ENCODE peak calls at places on chromosomes 5 and 9, in five cellular contexts. One of them, this sample, is unnamed.

GRCh38 chr5:178644826-178645545 is 18.1 kb upstream of the CLK4 start:
- DNase-seq in tibial nerve: no peak
- DNase-seq in suprapubic skin: no peak
- DNase-seq in transverse colon: no peak
- DNase-seq in RWPE1: peak
- DNase-seq in this sample: no peak

GRCh38 chr9:12643686-12644085 is 49.5 kb upstream of the TYRP1 start:
- DNase-seq in tibial nerve: no peak
- DNase-seq in suprapubic skin: no peak
- DNase-seq in transverse colon: no peak
- DNase-seq in RWPE1: no peak
- DNase-seq in this sample: no peak

GRCh38 chr5:125317546-125317995 is 571.1 kb upstream of the ZNF608 start:
- DNase-seq in tibial nerve: no peak
- DNase-seq in suprapubic skin: no peak
- DNase-seq in transverse colon: no peak
- DNase-seq in RWPE1: no peak
- DNase-seq in this sample: no peak

GRCh38 chr9:135032868-135033460 is 54.5 kb upstream of the OLFM1 start:
- DNase-seq in tibial nerve: no peak
- DNase-seq in suprapubic skin: peak
- DNase-seq in transverse colon: no peak
- DNase-seq in RWPE1: no peak
- DNase-seq in this sample: no peak

GRCh38 chr5:166178681-166179080 is 2112.8 kb upstream of the WWC1 start:
- DNase-seq in tibial nerve: no peak
- DNase-seq in suprapubic skin: no peak
- DNase-seq in transverse colon: no peak
- DNase-seq in RWPE1: no peak
- DNase-seq in this sample: no peak

GRCh38 chr9:74333633-74334032 is 163.5 kb upstream of the RORB start:
- DNase-seq in tibial nerve: no peak
- DNase-seq in suprapubic skin: no peak
- DNase-seq in transverse colon: no peak
- DNase-seq in RWPE1: no peak
- DNase-seq in this sample: no peak

GRCh38 chr9:83061036-83061435 is 1.9 kb downstream of the RASEF start:
- DNase-seq in tibial nerve: no peak
- DNase-seq in suprapubic skin: no peak
- DNase-seq in transverse colon: peak
- DNase-seq in RWPE1: peak
- DNase-seq in this sample: no peak

GRCh38 chr5:181047288-181047687 is 7.2 kb downstream of the BTNL9 start:
- DNase-seq in tibial nerve: no peak
- DNase-seq in suprapubic skin: no peak
- DNase-seq in transverse colon: no peak
- DNase-seq in RWPE1: no peak
- DNase-seq in this sample: no peak

GRCh38 chr5:175652741-175653663 is 4.9 kb upstream of the HRH2 start:
- DNase-seq in tibial nerve: no peak
- DNase-seq in suprapubic skin: no peak
- DNase-seq in transverse colon: peak
- DNase-seq in RWPE1: no peak
- DNase-seq in this sample: no peak

GRCh38 chr5:117680421-117680820 is 1105.8 kb upstream of the SEMA6A start:
- DNase-seq in tibial nerve: no peak
- DNase-seq in suprapubic skin: no peak
- DNase-seq in transverse colon: no peak
- DNase-seq in RWPE1: no peak
- DNase-seq in this sample: no peak

GRCh38 chr9:17322882-17323864 is 188.3 kb downstream of the CNTLN start:
- DNase-seq in tibial nerve: no peak
- DNase-seq in suprapubic skin: no peak
- DNase-seq in transverse colon: no peak
- DNase-seq in RWPE1: no peak
- DNase-seq in this sample: no peak

GRCh38 chr5:129078660-129079059 is 15.9 kb upstream of the ISOC1 start:
- DNase-seq in tibial nerve: no peak
- DNase-seq in suprapubic skin: no peak
- DNase-seq in transverse colon: no peak
- DNase-seq in RWPE1: no peak
- DNase-seq in this sample: no peak

GRCh38 chr5:155969510-155969909 is 357.5 kb upstream of the SGCD start:
- DNase-seq in tibial nerve: no peak
- DNase-seq in suprapubic skin: no peak
- DNase-seq in transverse colon: no peak
- DNase-seq in RWPE1: no peak
- DNase-seq in this sample: no peak

GRCh38 chr5:92874790-92875189 is 706.2 kb downstream of the NR2F1-AS1 start:
- DNase-seq in tibial nerve: no peak
- DNase-seq in suprapubic skin: no peak
- DNase-seq in transverse colon: no peak
- DNase-seq in RWPE1: no peak
- DNase-seq in this sample: no peak

GRCh38 chr5:64939772-64940510 is 171.2 kb downstream of the CWC27 start:
- DNase-seq in tibial nerve: no peak
- DNase-seq in suprapubic skin: no peak
- DNase-seq in transverse colon: peak
- DNase-seq in RWPE1: peak
- DNase-seq in this sample: no peak

GRCh38 chr9:99905833-99906402 is 536 bp upstream of the STX17 start:
- DNase-seq in tibial nerve: no peak
- DNase-seq in suprapubic skin: no peak
- DNase-seq in transverse colon: peak
- DNase-seq in RWPE1: peak
- DNase-seq in this sample: peak

GRCh38 chr9:35645736-35646582 is 4.8 kb downstream of the SIT1 start:
- DNase-seq in tibial nerve: peak
- DNase-seq in suprapubic skin: peak
- DNase-seq in transverse colon: peak
- DNase-seq in RWPE1: peak
- DNase-seq in this sample: no peak

GRCh38 chr9:137989999-137990715 is 112.6 kb downstream of the CACNA1B start:
- DNase-seq in tibial nerve: no peak
- DNase-seq in suprapubic skin: no peak
- DNase-seq in transverse colon: no peak
- DNase-seq in RWPE1: peak
- DNase-seq in this sample: no peak

GRCh38 chr9:91138760-91139159 is 223.0 kb downstream of the AUH start:
- DNase-seq in tibial nerve: no peak
- DNase-seq in suprapubic skin: no peak
- DNase-seq in transverse colon: no peak
- DNase-seq in RWPE1: peak
- DNase-seq in this sample: peak

GRCh38 chr5:56278267-56278826 is 45.2 kb upstream of the ANKRD55 start:
- DNase-seq in tibial nerve: no peak
- DNase-seq in suprapubic skin: no peak
- DNase-seq in transverse colon: no peak
- DNase-seq in RWPE1: no peak
- DNase-seq in this sample: no peak

GRCh38 chr5:172110921-172111873 is 76.8 kb downstream of the STK10 start:
- DNase-seq in tibial nerve: no peak
- DNase-seq in suprapubic skin: no peak
- DNase-seq in transverse colon: peak
- DNase-seq in RWPE1: peak
- DNase-seq in this sample: no peak

GRCh38 chr5:41457094-41457493 is 53.3 kb downstream of the PLCXD3 start:
- DNase-seq in tibial nerve: no peak
- DNase-seq in suprapubic skin: no peak
- DNase-seq in transverse colon: no peak
- DNase-seq in RWPE1: no peak
- DNase-seq in this sample: no peak

GRCh38 chr5:54760182-54760935 is 225.0 kb downstream of the ESM1 start:
- DNase-seq in tibial nerve: no peak
- DNase-seq in suprapubic skin: no peak
- DNase-seq in transverse colon: no peak
- DNase-seq in RWPE1: no peak
- DNase-seq in this sample: no peak

GRCh38 chr5:61178702-61179101 is 16.4 kb upstream of the SMIM15 start:
- DNase-seq in tibial nerve: no peak
- DNase-seq in suprapubic skin: no peak
- DNase-seq in transverse colon: no peak
- DNase-seq in RWPE1: no peak
- DNase-seq in this sample: peak

GRCh38 chr5:124262443-124262842 is 484.0 kb downstream of the ZNF608 start:
- DNase-seq in tibial nerve: no peak
- DNase-seq in suprapubic skin: no peak
- DNase-seq in transverse colon: no peak
- DNase-seq in RWPE1: no peak
- DNase-seq in this sample: no peak

GRCh38 chr9:4689013-4689412 is 9.6 kb downstream of the CDC37L1 start:
- DNase-seq in tibial nerve: no peak
- DNase-seq in suprapubic skin: no peak
- DNase-seq in transverse colon: no peak
- DNase-seq in RWPE1: no peak
- DNase-seq in this sample: no peak

GRCh38 chr5:54884195-54884536 is 101.2 kb downstream of the ESM1 start:
- DNase-seq in tibial nerve: no peak
- DNase-seq in suprapubic skin: no peak
- DNase-seq in transverse colon: no peak
- DNase-seq in RWPE1: no peak
- DNase-seq in this sample: no peak

GRCh38 chr9:98176391-98177259 is 15.8 kb downstream of the CORO2A start:
- DNase-seq in tibial nerve: no peak
- DNase-seq in suprapubic skin: no peak
- DNase-seq in transverse colon: no peak
- DNase-seq in RWPE1: no peak
- DNase-seq in this sample: no peak

GRCh38 chr9:93143830-93144530 is 9.9 kb upstream of the NINJ1 start:
- DNase-seq in tibial nerve: no peak
- DNase-seq in suprapubic skin: no peak
- DNase-seq in transverse colon: peak
- DNase-seq in RWPE1: no peak
- DNase-seq in this sample: no peak

GRCh38 chr9:97849980-97850379 is 3.0 kb upstream of the FOXE1 start:
- DNase-seq in tibial nerve: no peak
- DNase-seq in suprapubic skin: no peak
- DNase-seq in transverse colon: no peak
- DNase-seq in RWPE1: no peak
- DNase-seq in this sample: no peak

GRCh38 chr9:14433293-14433818 is 119.4 kb upstream of the NFIB start:
- DNase-seq in tibial nerve: no peak
- DNase-seq in suprapubic skin: no peak
- DNase-seq in transverse colon: no peak
- DNase-seq in RWPE1: no peak
- DNase-seq in this sample: no peak

GRCh38 chr9:37301369-37302172 is 120.9 kb upstream of the GRHPR start:
- DNase-seq in tibial nerve: no peak
- DNase-seq in suprapubic skin: no peak
- DNase-seq in transverse colon: no peak
- DNase-seq in RWPE1: no peak
- DNase-seq in this sample: no peak

GRCh38 chr5:109830955-109831502 is 141.3 kb downstream of the MAN2A1 start:
- DNase-seq in tibial nerve: no peak
- DNase-seq in suprapubic skin: no peak
- DNase-seq in transverse colon: no peak
- DNase-seq in RWPE1: no peak
- DNase-seq in this sample: no peak

GRCh38 chr5:169302491-169303118 is 1.7 kb upstream of the SLIT3 start:
- DNase-seq in tibial nerve: peak
- DNase-seq in suprapubic skin: peak
- DNase-seq in transverse colon: peak
- DNase-seq in RWPE1: peak
- DNase-seq in this sample: peak

GRCh38 chr9:124220551-124221451 is 36.9 kb upstream of the NEK6 start:
- DNase-seq in tibial nerve: no peak
- DNase-seq in suprapubic skin: peak
- DNase-seq in transverse colon: peak
- DNase-seq in RWPE1: peak
- DNase-seq in this sample: no peak

GRCh38 chr9:78030553-78031270 is 899 bp downstream of the GNAQ start:
- DNase-seq in tibial nerve: peak
- DNase-seq in suprapubic skin: peak
- DNase-seq in transverse colon: peak
- DNase-seq in RWPE1: peak
- DNase-seq in this sample: no peak

GRCh38 chr5:2748841-2749513 is 2.5 kb downstream of the IRX2 start:
- DNase-seq in tibial nerve: no peak
- DNase-seq in suprapubic skin: no peak
- DNase-seq in transverse colon: no peak
- DNase-seq in RWPE1: no peak
- DNase-seq in this sample: no peak
- H3K27ac ChIP-seq in tibial nerve: no peak
- H3K27ac ChIP-seq in suprapubic skin: peak
- H3K27ac ChIP-seq in transverse colon: no peak
- H3K27ac ChIP-seq in RWPE1: no peak
- H3K27ac ChIP-seq in this sample: no peak

GRCh38 chr5:39427225-39427624 is 2.4 kb upstream of the DAB2 start:
- DNase-seq in tibial nerve: no peak
- DNase-seq in suprapubic skin: no peak
- DNase-seq in transverse colon: no peak
- DNase-seq in RWPE1: no peak
- DNase-seq in this sample: no peak
- H3K27ac ChIP-seq in tibial nerve: no peak
- H3K27ac ChIP-seq in suprapubic skin: no peak
- H3K27ac ChIP-seq in transverse colon: peak
- H3K27ac ChIP-seq in RWPE1: no peak
- H3K27ac ChIP-seq in this sample: no peak

GRCh38 chr5:39369123-39369815 is 5.0 kb upstream of the C9 start:
- DNase-seq in tibial nerve: no peak
- DNase-seq in suprapubic skin: no peak
- DNase-seq in transverse colon: no peak
- DNase-seq in RWPE1: no peak
- DNase-seq in this sample: no peak

GRCh38 chr5:39373797-39374196 is 9.5 kb upstream of the C9 start:
- DNase-seq in tibial nerve: no peak
- DNase-seq in suprapubic skin: no peak
- DNase-seq in transverse colon: no peak
- DNase-seq in RWPE1: no peak
- DNase-seq in this sample: no peak

GRCh38 chr5:39370555-39371366 is 6.5 kb upstream of the C9 start:
- DNase-seq in tibial nerve: no peak
- DNase-seq in suprapubic skin: no peak
- DNase-seq in transverse colon: peak
- DNase-seq in RWPE1: no peak
- DNase-seq in this sample: no peak

GRCh38 chr5:39367711-39368110 is 3.4 kb upstream of the C9 start:
- DNase-seq in tibial nerve: no peak
- DNase-seq in suprapubic skin: no peak
- DNase-seq in transverse colon: no peak
- DNase-seq in RWPE1: no peak
- DNase-seq in this sample: no peak

DNA sequence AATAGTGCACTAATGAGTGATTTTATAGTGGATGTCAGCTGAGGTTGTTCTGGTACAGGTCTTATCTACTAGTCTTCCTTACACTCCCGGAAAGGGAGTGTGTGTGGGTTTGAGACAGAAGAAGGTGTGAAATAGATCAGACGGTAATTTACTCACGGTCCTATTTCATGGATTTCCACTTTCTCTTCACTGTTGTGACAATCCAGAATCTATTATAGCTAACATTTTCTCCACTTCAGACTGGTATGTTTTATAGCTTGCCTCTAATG is 7.0 kb upstream of the C9 start:
- DNase-seq in tibial nerve: no peak
- DNase-seq in suprapubic skin: no peak
- DNase-seq in transverse colon: no peak
- DNase-seq in RWPE1: no peak
- DNase-seq in this sample: no peak
- H3K27ac ChIP-seq in tibial nerve: no peak
- H3K27ac ChIP-seq in suprapubic skin: no peak
- H3K27ac ChIP-seq in transverse colon: no peak
- H3K27ac ChIP-seq in RWPE1: no peak
- H3K27ac ChIP-seq in this sample: no peak

GRCh38 chr5:119532637-119533036 is 80.3 kb downstream of the HSD17B4 start:
- DNase-seq in tibial nerve: no peak
- DNase-seq in suprapubic skin: no peak
- DNase-seq in transverse colon: no peak
- DNase-seq in RWPE1: no peak
- DNase-seq in this sample: no peak
- H3K27ac ChIP-seq in tibial nerve: no peak
- H3K27ac ChIP-seq in suprapubic skin: no peak
- H3K27ac ChIP-seq in transverse colon: no peak
- H3K27ac ChIP-seq in RWPE1: no peak
- H3K27ac ChIP-seq in this sample: no peak

This sample was measured in epithelial cell of prostate.